ENCODE peak calls at places on chromosomes 4 and X, in six cellular contexts. C, Q, E, Y, S and M are unnamed samples.
A peak's percentile ranks its signal among the peaks of the same experiment; 100 is the strongest.

GRCh38 chr4:123599061-123599919 is 202.7 kb downstream of the SPRY1 start:
- DNase-seq in C (no peak), Q (no peak), E (no peak), Y (no peak), S (no peak), M (no peak)

GRCh38 chrX:119606508-119607389 is 525 bp upstream of the NKRF start:
- DNase-seq in C (no peak), Q (no peak), E (no peak), Y (no peak), S (no peak), M (no peak)

GRCh38 chr4:8618961-8619720 is 26.6 kb downstream of the CPZ start:
- DNase-seq in C (no peak), Q (peak; percentile 70), E (no peak), Y (no peak), S (peak; percentile 37), M (no peak)

GRCh38 chrX:40130207-40130606 is 32.4 kb upstream of the BCOR start:
- DNase-seq in C (no peak), Q (no peak), E (no peak), Y (no peak), S (peak; percentile 65), M (no peak)

GRCh38 chrX:3712080-3712869 is 1.2 kb downstream of the PRKX start:
- DNase-seq in C (no peak), Q (peak; percentile 79), E (no peak), Y (no peak), S (no peak), M (no peak)

GRCh38 chr4:1233641-1234277 is 15.2 kb downstream of the CTBP1 start:
- DNase-seq in C (no peak), Q (peak; percentile 75), E (no peak), Y (no peak), S (peak; percentile 64), M (no peak)

GRCh38 chr4:40629401-40630334 is at the start of gene RBM47:
- DNase-seq in C (no peak), Q (peak; percentile 90), E (no peak), Y (no peak), S (peak; percentile 71), M (peak; percentile 19)

GRCh38 chrX:106038625-106039024 is at the start of gene SERPINA7:
- DNase-seq in C (no peak), Q (no peak), E (no peak), Y (no peak), S (no peak), M (no peak)

GRCh38 chr4:182306792-182307507 is 63.7 kb downstream of the TENM3 start:
- DNase-seq in C (no peak), Q (no peak), E (no peak), Y (no peak), S (no peak), M (no peak)

GRCh38 chr4:31645211-31645610 is 925.0 kb downstream of the PCDH7 start:
- DNase-seq in C (no peak), Q (no peak), E (no peak), Y (no peak), S (no peak), M (no peak)

GRCh38 chrX:154378059-154378798 is 866 bp upstream of the EMD start:
- DNase-seq in C (no peak), Q (no peak), E (no peak), Y (peak; percentile 33), S (peak; percentile 76), M (no peak)

GRCh38 chr4:26791346-26791745 is 69.3 kb upstream of the STIM2 start:
- DNase-seq in C (no peak), Q (no peak), E (no peak), Y (peak; percentile 25), S (no peak), M (no peak)

GRCh38 chr4:2255501-2256155 is 6.3 kb downstream of the MXD4 start:
- DNase-seq in C (no peak), Q (peak; percentile 77), E (peak; percentile 7), Y (peak; percentile 77), S (peak; percentile 64), M (no peak)

GRCh38 chrX:135345328-135345645 is 36.0 kb downstream of the ETDC start:
- DNase-seq in C (no peak), Q (peak; percentile 74), E (no peak), Y (peak; percentile 6), S (peak; percentile 72), M (no peak)

GRCh38 chr4:113659127-113659526 is 102.4 kb downstream of the CAMK2D start:
- DNase-seq in C (no peak), Q (no peak), E (no peak), Y (no peak), S (no peak), M (no peak)

GRCh38 chr4:183072181-183072580 is 26.9 kb upstream of the WWC2 start:
- DNase-seq in C (no peak), Q (no peak), E (no peak), Y (no peak), S (no peak), M (no peak)

GRCh38 chrX:153651540-153652079 is 4.6 kb downstream of the DUSP9 start:
- DNase-seq in C (no peak), Q (peak; percentile 62), E (no peak), Y (no peak), S (peak; percentile 37), M (no peak)

GRCh38 chrX:39888730-39889129 is 209.0 kb downstream of the BCOR start:
- DNase-seq in C (no peak), Q (no peak), E (no peak), Y (no peak), S (no peak), M (no peak)

GRCh38 chrX:13937370-13938052 is 92.2 kb downstream of the GEMIN8 start:
- DNase-seq in C (no peak), Q (no peak), E (no peak), Y (no peak), S (no peak), M (no peak)